ENCODE peak calls at places on chromosomes 13 and 19, in six cellular contexts. One of them, this sample, is unnamed. For H3K9me2, the result is how much of the 10 kb centered on the place peaks cover.

GRCh38 chr19:58059003-58059671 is at the start of gene ZNF135:
- DNase-seq in SK-N-SH: peak
- DNase-seq in PC-3: no peak
- DNase-seq in OCI-LY7: no peak
- DNase-seq in hepatocyte: peak
- DNase-seq in GM23338: peak
- DNase-seq in this sample: no peak

GRCh38 chr19:17394891-17395415 is 957 bp upstream of the CCDC194 start:
- DNase-seq in hepatocyte: no peak
- DNase-seq in OCI-LY7: peak
- DNase-seq in GM23338: peak
- DNase-seq in PC-3: peak
- DNase-seq in SK-N-SH: peak
- DNase-seq in this sample: peak

GRCh38 chr19:52923782-52924593 is 760 bp upstream of the ZNF888 start:
- DNase-seq in PC-3: peak
- DNase-seq in hepatocyte: peak
- DNase-seq in OCI-LY7: no peak
- DNase-seq in SK-N-SH: no peak
- DNase-seq in GM23338: peak
- DNase-seq in this sample: no peak

GRCh38 chr13:41284512-41285288 is 21.3 kb upstream of the MTRF1 start:
- DNase-seq in PC-3: peak
- DNase-seq in GM23338: no peak
- DNase-seq in SK-N-SH: no peak
- DNase-seq in OCI-LY7: no peak
- DNase-seq in hepatocyte: no peak
- DNase-seq in this sample: no peak

GRCh38 chr13:107421951-107422350 is 793.4 kb downstream of the LIG4 start:
- DNase-seq in PC-3: no peak
- DNase-seq in SK-N-SH: no peak
- DNase-seq in hepatocyte: no peak
- DNase-seq in GM23338: no peak
- DNase-seq in OCI-LY7: no peak
- DNase-seq in this sample: no peak

GRCh38 chr13:89726690-89727435 is 1620.6 kb upstream of the MIR17HG start:
- DNase-seq in OCI-LY7: no peak
- DNase-seq in GM23338: no peak
- DNase-seq in SK-N-SH: no peak
- DNase-seq in hepatocyte: no peak
- DNase-seq in PC-3: peak
- DNase-seq in this sample: no peak

GRCh38 chr19:7067716-7068115 is 1.8 kb upstream of the ZNF557 start:
- DNase-seq in SK-N-SH: no peak
- DNase-seq in PC-3: no peak
- DNase-seq in GM23338: no peak
- DNase-seq in hepatocyte: no peak
- DNase-seq in OCI-LY7: no peak
- DNase-seq in this sample: no peak

GRCh38 chr19:39539165-39539518 is 819 bp downstream of the EID2 start:
- DNase-seq in hepatocyte: peak
- DNase-seq in PC-3: peak
- DNase-seq in OCI-LY7: peak
- DNase-seq in GM23338: peak
- DNase-seq in SK-N-SH: no peak
- DNase-seq in this sample: peak

GRCh38 chr19:39196860-39197562 is at the start of gene NCCRP1:
- DNase-seq in PC-3: no peak
- DNase-seq in OCI-LY7: no peak
- DNase-seq in SK-N-SH: peak
- DNase-seq in hepatocyte: no peak
- DNase-seq in GM23338: peak
- DNase-seq in this sample: no peak

GRCh38 chr19:788821-789472 is 8.3 kb upstream of the PTBP1 start:
- DNase-seq in OCI-LY7: no peak
- DNase-seq in hepatocyte: no peak
- DNase-seq in PC-3: no peak
- DNase-seq in GM23338: peak
- DNase-seq in SK-N-SH: peak
- DNase-seq in this sample: no peak
- H3K4me3 ChIP-seq in OCI-LY7: no peak
- H3K4me3 ChIP-seq in hepatocyte: no peak
- H3K4me3 ChIP-seq in PC-3: no peak
- H3K4me3 ChIP-seq in GM23338: peak
- H3K4me3 ChIP-seq in SK-N-SH: no peak
- H3K4me3 ChIP-seq in this sample: no peak

DNA sequence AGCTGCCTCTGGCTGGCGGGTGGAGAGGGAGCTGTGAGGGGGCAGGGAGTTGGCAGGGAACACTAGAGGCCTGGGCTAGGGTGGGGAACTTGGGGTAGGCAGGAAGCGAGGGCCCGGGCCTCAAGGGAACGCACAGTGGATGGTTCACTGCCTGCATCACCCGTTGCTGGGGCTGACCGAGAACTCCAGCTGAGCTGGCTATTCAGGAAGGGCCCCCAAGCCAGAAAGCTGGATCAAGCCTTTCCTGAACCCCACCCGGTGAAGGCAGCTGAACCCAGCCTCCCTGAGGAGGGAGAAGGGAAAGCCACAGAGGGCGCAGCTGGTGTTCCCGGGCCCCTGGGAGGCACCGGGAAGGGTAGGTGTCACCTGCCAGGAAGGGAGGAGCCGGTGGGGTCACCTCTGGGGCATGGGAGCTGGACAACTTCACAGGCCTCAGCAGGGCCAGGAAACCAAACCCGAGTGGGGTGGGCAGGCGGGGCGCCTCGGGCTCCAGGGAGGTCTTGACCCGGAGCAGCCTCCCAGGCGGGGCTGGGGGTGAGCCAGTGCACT is 13.9 kb downstream of the PALM start:
- DNase-seq in GM23338: no peak
- DNase-seq in OCI-LY7: peak
- DNase-seq in hepatocyte: no peak
- DNase-seq in PC-3: no peak
- DNase-seq in SK-N-SH: no peak
- DNase-seq in this sample: peak
- H3K9me2 ChIP-seq in GM23338: under half
- H3K9me2 ChIP-seq in OCI-LY7: under half
- H3K9me2 ChIP-seq in hepatocyte: under half
- H3K9me2 ChIP-seq in PC-3: under half
- H3K9me2 ChIP-seq in SK-N-SH: under half
- H3K9me2 ChIP-seq in this sample: under half

GRCh38 chr19:12669272-12670158 is 2.9 kb downstream of the WDR83 start:
- DNase-seq in hepatocyte: peak
- DNase-seq in PC-3: peak
- DNase-seq in SK-N-SH: peak
- DNase-seq in GM23338: peak
- DNase-seq in OCI-LY7: peak
- DNase-seq in this sample: peak

GRCh38 chr19:12668937-12669271 is 2.3 kb downstream of the WDR83 start:
- DNase-seq in OCI-LY7: no peak
- DNase-seq in GM23338: peak
- DNase-seq in SK-N-SH: peak
- DNase-seq in hepatocyte: peak
- DNase-seq in PC-3: peak
- DNase-seq in this sample: peak

GRCh38 chr19:12666305-12667048 is at the start of the genes MAN2B1 and WDR83:
- DNase-seq in OCI-LY7: peak
- DNase-seq in GM23338: peak
- DNase-seq in PC-3: peak
- DNase-seq in SK-N-SH: peak
- DNase-seq in hepatocyte: peak
- DNase-seq in this sample: peak

GRCh38 chr19:12668346-12668745 is 1.7 kb downstream of the WDR83 start:
- DNase-seq in PC-3: no peak
- DNase-seq in OCI-LY7: no peak
- DNase-seq in GM23338: no peak
- DNase-seq in hepatocyte: no peak
- DNase-seq in SK-N-SH: no peak
- DNase-seq in this sample: no peak

GRCh38 chr19:12667903-12668302 is 1.3 kb downstream of the WDR83 start:
- DNase-seq in hepatocyte: no peak
- DNase-seq in PC-3: no peak
- DNase-seq in GM23338: no peak
- DNase-seq in SK-N-SH: no peak
- DNase-seq in OCI-LY7: no peak
- DNase-seq in this sample: no peak
- H3K4me3 ChIP-seq in hepatocyte: no peak
- H3K4me3 ChIP-seq in PC-3: peak
- H3K4me3 ChIP-seq in GM23338: no peak
- H3K4me3 ChIP-seq in SK-N-SH: peak
- H3K4me3 ChIP-seq in OCI-LY7: peak
- H3K4me3 ChIP-seq in this sample: peak

DNA sequence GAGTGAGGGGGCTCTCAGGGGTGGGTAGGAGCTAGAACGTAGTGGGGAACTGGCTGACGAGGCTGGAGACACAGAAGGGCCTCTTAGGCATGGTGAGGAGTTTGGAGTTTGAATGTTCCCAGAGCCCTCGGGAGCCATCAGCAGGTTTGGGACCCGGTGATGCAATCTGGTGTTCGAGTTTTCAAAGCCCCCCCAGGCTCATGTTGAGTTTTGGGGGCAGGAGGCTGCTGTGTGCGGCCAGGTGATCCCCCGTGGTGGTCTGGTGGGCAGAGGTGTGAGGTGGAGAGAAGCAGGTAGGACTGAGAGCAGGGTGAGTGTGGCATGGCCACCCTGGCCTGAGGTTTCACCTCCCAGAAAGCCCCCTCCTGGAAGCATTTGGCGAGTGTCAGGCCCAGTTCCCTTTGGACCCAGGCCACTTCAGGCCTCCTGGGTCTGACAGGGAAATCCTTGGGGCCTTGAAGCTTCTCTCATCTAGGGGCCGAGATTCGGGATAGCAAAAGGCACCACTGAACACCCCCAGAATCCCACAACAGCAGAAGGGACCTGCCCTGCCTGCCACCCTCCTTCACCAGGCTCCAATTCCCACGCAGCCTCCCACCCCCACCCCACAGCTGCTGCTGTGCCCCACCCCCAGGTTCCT is 1.2 kb downstream of the YJEFN3 start:
- DNase-seq in hepatocyte: no peak
- DNase-seq in GM23338: peak
- DNase-seq in PC-3: no peak
- DNase-seq in OCI-LY7: no peak
- DNase-seq in SK-N-SH: no peak
- DNase-seq in this sample: no peak
- H3K9me2 ChIP-seq in hepatocyte: under half
- H3K9me2 ChIP-seq in GM23338: under half
- H3K9me2 ChIP-seq in PC-3: under half
- H3K9me2 ChIP-seq in OCI-LY7: under half
- H3K9me2 ChIP-seq in SK-N-SH: under half
- H3K9me2 ChIP-seq in this sample: under half

DNA sequence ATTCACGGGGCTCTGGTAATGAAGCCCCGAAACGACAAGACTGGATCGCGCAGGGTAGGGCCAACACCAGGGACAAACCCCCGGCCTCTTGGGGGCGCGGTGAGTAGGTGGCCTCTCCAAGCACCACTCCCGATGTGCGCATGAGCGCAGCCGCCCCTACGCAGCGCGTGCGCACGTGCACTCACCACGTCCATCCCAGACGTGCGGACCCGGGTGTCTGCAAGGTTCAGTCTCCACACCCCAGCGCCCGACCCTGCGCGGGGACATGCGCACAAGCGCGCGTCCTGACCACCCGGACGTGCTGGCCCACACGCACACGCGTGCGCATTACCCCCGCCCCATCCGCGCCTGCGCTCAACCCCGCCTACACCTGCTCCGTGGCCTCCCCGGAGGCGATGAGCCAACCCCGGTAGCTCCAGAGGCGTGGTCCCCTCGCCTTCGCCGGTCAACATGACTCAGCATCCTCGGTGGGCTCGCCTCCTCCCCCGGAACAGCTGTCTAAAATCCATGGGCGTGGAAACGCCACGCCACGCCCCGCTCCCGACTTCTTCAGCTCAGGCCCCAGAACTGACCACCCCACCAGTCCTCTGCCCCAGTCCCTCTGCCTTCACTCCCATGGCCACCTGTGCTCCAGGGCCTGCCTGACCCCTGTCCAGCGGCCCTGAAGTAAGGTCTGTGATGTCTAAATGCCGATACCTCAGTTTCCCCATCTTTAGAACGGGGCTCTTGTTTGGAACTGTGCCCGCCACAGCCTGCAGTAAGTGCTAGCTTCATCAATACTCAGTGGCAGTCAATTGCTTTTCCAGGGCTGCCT is 5.6 kb upstream of the GPI start:
- DNase-seq in GM23338: peak
- DNase-seq in SK-N-SH: peak
- DNase-seq in PC-3: peak
- DNase-seq in OCI-LY7: peak
- DNase-seq in hepatocyte: peak
- DNase-seq in this sample: peak
- H3K4me3 ChIP-seq in GM23338: peak
- H3K4me3 ChIP-seq in SK-N-SH: peak
- H3K4me3 ChIP-seq in PC-3: peak
- H3K4me3 ChIP-seq in OCI-LY7: peak
- H3K4me3 ChIP-seq in hepatocyte: no peak
- H3K4me3 ChIP-seq in this sample: peak

GRCh38 chr13:91154553-91154952 is 192.9 kb upstream of the MIR17HG start:
- DNase-seq in PC-3: no peak
- DNase-seq in OCI-LY7: no peak
- DNase-seq in hepatocyte: no peak
- DNase-seq in GM23338: peak
- DNase-seq in SK-N-SH: no peak
- DNase-seq in this sample: no peak
- H3K9me2 ChIP-seq in PC-3: under half
- H3K9me2 ChIP-seq in OCI-LY7: under half
- H3K9me2 ChIP-seq in hepatocyte: under half
- H3K9me2 ChIP-seq in GM23338: under half
- H3K9me2 ChIP-seq in SK-N-SH: under half
- H3K9me2 ChIP-seq in this sample: under half